ENCODE peak calls at places on chromosome 19, in four cellular contexts. J is K562, W is WTC11, T is HepG2. E is an unnamed sample.

GRCh38 chr19:38907227-38907626 is 4.8 kb downstream of the CCER2 start:
- DNase-seq in J (no peak), W (no peak), T (no peak), E (no peak)

GRCh38 chr19:39111593-39112199 is 13.9 kb upstream of the PAK4 start:
- DNase-seq in J (peak; percentile 55), W (no peak), T (no peak), E (no peak)

GRCh38 chr19:4914736-4915501 is 5.6 kb downstream of the UHRF1 start:
- DNase-seq in J (peak; percentile 70), W (no peak), T (no peak), E (no peak)

GRCh38 chr19:54415901-54416621 is 797 bp downstream of the TTYH1 start:
- DNase-seq in J (peak; percentile 5), W (no peak), T (no peak), E (no peak)

GRCh38 chr19:33677745-33678426 is 56.1 kb downstream of the CHST8 start:
- DNase-seq in J (no peak), W (peak; percentile 69), T (no peak), E (no peak)

GRCh38 chr19:47381653-47382279 is 32.7 kb downstream of the DHX34 start:
- DNase-seq in J (no peak), W (no peak), T (no peak), E (no peak)

GRCh38 chr19:4373601-4374441 is 26.5 kb downstream of the SH3GL1 start:
- DNase-seq in J (no peak), W (no peak), T (no peak), E (no peak)

GRCh38 chr19:18939922-18940775 is 868 bp downstream of the HOMER3 start:
- DNase-seq in J (no peak), W (peak; percentile 80), T (no peak), E (no peak)

GRCh38 chr19:32067686-32068085 is 277.7 kb upstream of the ZNF507 start:
- DNase-seq in J (peak; percentile 24), W (peak; percentile 57), T (no peak), E (no peak)

GRCh38 chr19:13160557-13160956 is 10.3 kb downstream of the IER2 start:
- DNase-seq in J (no peak), W (no peak), T (no peak), E (no peak)

GRCh38 chr19:6873708-6874431 is 13.5 kb upstream of the ADGRE1 start:
- DNase-seq in J (no peak), W (no peak), T (no peak), E (no peak)

GRCh38 chr19:21434967-21435544 is 38.1 kb downstream of the ZNF493 start:
- DNase-seq in J (no peak), W (no peak), T (no peak), E (no peak)
- TF ChIP-seq ELF4 in J (no peak), W (no peak), T (no peak), E (no peak)

GRCh38 chr19:14517840-14518505 is at the start of gene DNAJB1:
- DNase-seq in J (peak; percentile 87), W (peak; percentile 58), T (peak; percentile 38), E (peak; percentile 69)
- TF ChIP-seq SP1 in J (peak; percentile 70), W (no peak), T (no peak), E (no peak)

GRCh38 chr19:10010939-10011338 is 635 bp upstream of the COL5A3 start:
- DNase-seq in J (no peak), W (no peak), T (no peak), E (no peak)

GRCh38 chr19:10007811-10008211 is 2.5 kb downstream of the COL5A3 start:
- DNase-seq in J (no peak), W (no peak), T (no peak), E (no peak)

GRCh38 chr19:10010247-10010691 is at the start of gene COL5A3:
- DNase-seq in J (peak; percentile 32), W (peak; percentile 49), T (no peak), E (no peak)

GRCh38 chr19:10009269-10009665 is 1.0 kb downstream of the COL5A3 start:
- DNase-seq in J (peak; percentile 89), W (peak; percentile 79), T (no peak), E (peak; percentile 69)

DNA sequence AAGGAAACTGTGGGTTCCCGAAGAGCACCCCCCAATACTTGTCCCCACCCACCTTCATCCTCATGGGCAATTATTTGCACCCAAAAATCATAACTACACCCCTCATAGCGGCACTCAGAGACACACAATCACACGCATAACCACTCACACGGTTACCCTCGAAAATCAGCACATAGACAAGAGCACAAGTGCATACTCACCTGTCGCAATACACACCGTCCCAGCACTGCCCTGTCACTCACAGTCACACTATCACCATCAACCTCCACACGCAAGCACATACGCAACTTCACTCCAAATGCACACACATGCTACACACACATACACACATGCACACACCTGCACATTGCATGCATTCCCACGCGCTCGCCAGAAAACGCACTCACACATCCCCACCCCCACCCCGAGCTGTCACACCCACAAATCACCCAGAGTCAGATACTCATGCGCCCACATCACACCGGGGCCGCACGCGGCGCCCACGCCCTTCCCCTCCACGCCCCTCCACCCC is 535 bp downstream of the COL5A3 start:
- DNase-seq in J (no peak), W (no peak), T (no peak), E (no peak)
- TF ChIP-seq ELF4 in J (no peak), W (no peak), T (no peak), E (no peak)

GRCh38 chr19:17357078-17357666 is 19.8 kb downstream of the GTPBP3 start:
- DNase-seq in J (no peak), W (no peak), T (no peak), E (no peak)
- TF ChIP-seq SP1 in J (no peak), W (no peak), T (no peak), E (no peak)

E was measured in HEK293T.